ENCODE peak calls at places on chromosomes 4 and X, in four cellular contexts. I is esophagus squamous epithelium, J is mucosa of descending colon, O is Caco-2. S is an unnamed sample. For H3K4me1, the result is how much of the 10 kb centered on the place peaks cover.

GRCh38 chr4:136012250-136012649 is 1520.0 kb downstream of the PCDH18 start:
- DNase-seq in I (no peak), J (no peak), O (no peak), S (no peak)

GRCh38 chrX:109967151-109967550 is 35.8 kb upstream of the TMEM164 start:
- DNase-seq in I (no peak), J (no peak), O (no peak), S (no peak)

GRCh38 chrX:16552546-16552945 is 97.4 kb upstream of the S100G start:
- DNase-seq in I (no peak), J (no peak), O (no peak), S (no peak)

GRCh38 chr4:147822128-147822527 is 90.2 kb downstream of the ARHGAP10 start:
- DNase-seq in I (no peak), J (no peak), O (no peak), S (peak)

GRCh38 chrX:17608898-17609297 is 128.4 kb upstream of the SCML1 start:
- DNase-seq in I (no peak), J (no peak), O (no peak), S (no peak)

GRCh38 chrX:123336666-123337065 is 152.6 kb downstream of the GRIA3 start:
- DNase-seq in I (no peak), J (no peak), O (no peak), S (no peak)

GRCh38 chr4:106473515-106473914 is 104.9 kb upstream of the GIMD1 start:
- DNase-seq in I (no peak), J (no peak), O (no peak), S (no peak)

GRCh38 chr4:101987623-101988243 is 197.2 kb downstream of the BANK1 start:
- DNase-seq in I (no peak), J (no peak), O (no peak), S (no peak)

GRCh38 chrX:44974462-44974861 is 101.5 kb downstream of the KDM6A start:
- DNase-seq in I (no peak), J (no peak), O (no peak), S (no peak)

GRCh38 chr4:156981262-156981661 is 9.7 kb upstream of the PDGFC start:
- DNase-seq in I (no peak), J (no peak), O (no peak), S (no peak)

GRCh38 chr4:156977435-156978160 is 6.0 kb upstream of the PDGFC start:
- DNase-seq in I (no peak), J (no peak), O (no peak), S (no peak)

DNA sequence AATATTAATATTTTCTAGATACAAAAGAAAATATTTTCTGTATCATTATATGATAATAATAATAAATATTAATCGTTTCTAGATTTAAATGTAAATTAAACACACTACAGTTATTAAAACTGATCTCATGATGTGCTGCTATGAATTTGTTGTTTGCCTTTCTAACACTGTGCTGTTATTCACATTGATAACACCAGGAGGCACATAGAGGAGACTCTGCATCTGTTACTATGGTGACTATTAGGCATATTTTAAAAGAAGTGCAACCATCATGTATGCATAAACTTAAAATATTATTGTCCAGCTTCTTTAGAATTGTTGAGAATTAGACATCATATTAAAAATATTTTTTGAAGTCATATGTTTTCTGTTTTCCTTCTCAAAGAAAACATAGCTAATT is 11.8 kb upstream of the PDGFC start:
- DNase-seq in I (no peak), J (no peak), O (no peak), S (no peak)
- TF ChIP-seq CTCF in I (peak), J (no peak), O (peak), S (peak)

GRCh38 chr4:87006531-87007344 is 71.9 kb downstream of the AFF1 start:
- DNase-seq in I (peak), J (peak), O (peak), S (peak)
- H3K4me1 ChIP-seq in I (under half), J (under half), O (under half), S (under half)

GRCh38 chr4:132228676-132229075 is 920.4 kb upstream of the PCDH10 start:
- DNase-seq in I (no peak), J (no peak), O (no peak), S (no peak)

GRCh38 chr4:132230025-132230424 is 919.1 kb upstream of the PCDH10 start:
- DNase-seq in I (no peak), J (no peak), O (no peak), S (no peak)

DNA sequence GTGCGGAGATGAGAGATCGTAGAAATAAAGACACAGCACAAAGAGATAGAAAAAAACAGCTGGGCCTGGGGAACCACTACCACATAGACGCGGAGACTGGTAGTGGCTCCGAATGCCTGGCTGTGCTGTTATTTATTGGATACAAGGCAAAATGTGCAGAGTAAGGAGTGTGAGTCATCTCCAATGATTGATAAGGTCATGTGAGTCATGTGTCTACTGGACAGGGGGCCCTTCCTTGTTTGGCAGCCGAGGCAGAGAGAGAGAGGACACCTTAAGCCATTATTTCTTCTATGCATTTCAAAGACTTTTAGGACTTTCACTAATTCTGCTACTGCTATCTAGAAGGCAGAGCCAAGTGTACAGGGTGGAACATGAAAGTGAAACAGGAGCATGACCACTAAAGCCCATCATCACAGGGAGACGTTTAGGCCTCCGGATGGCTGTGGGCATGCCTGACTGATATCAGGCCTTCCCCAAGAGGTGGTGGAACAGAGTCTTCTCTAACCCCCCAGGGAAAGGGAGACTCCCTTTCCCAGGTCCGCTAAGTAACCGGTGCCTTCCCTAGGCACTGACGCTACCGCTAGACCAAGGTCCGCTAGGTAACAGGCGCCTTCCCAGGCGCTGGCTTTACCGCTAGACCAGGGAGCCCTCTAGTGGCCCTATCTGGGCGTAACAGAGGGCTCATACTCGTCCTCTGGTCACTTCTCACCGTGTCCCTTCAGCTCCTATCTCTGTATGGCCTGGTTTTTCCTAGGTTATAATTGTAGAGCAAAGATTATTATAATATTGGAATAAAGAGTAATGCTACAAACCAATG is 921.5 kb upstream of the PCDH10 start:
- DNase-seq in I (no peak), J (peak), O (peak), S (no peak)
- TF ChIP-seq CTCF in I (no peak), J (no peak), O (no peak), S (peak)

GRCh38 chr4:38004062-38004461 is 43.9 kb downstream of the PTTG2 start:
- DNase-seq in I (no peak), J (no peak), O (no peak), S (no peak)
- H3K4me1 ChIP-seq in I (under half), J (under half), O (under half), S (under half)

GRCh38 chr4:163107754-163108153 is 58.9 kb downstream of the NAF1 start:
- DNase-seq in I (no peak), J (no peak), O (peak), S (no peak)
- TF ChIP-seq CTCF in I (no peak), J (no peak), O (no peak), S (no peak)

GRCh38 chrX:72271812-72272211 is 5.2 kb downstream of the RPS4X start:
- DNase-seq in I (no peak), J (no peak), O (no peak), S (no peak)

GRCh38 chrX:72273718-72274117 is 3.3 kb downstream of the RPS4X start:
- DNase-seq in I (no peak), J (no peak), O (no peak), S (no peak)

GRCh38 chrX:72272868-72273267 is 4.2 kb downstream of the RPS4X start:
- DNase-seq in I (no peak), J (no peak), O (no peak), S (no peak)

GRCh38 chrX:72276478-72276953 is 532 bp downstream of the RPS4X start:
- DNase-seq in I (no peak), J (no peak), O (no peak), S (no peak)

GRCh38 chrX:72274526-72274925 is 2.5 kb downstream of the RPS4X start:
- DNase-seq in I (no peak), J (no peak), O (no peak), S (no peak)
- H3K4me1 ChIP-seq in I (under half), J (under half), O (under half), S (under half)

GRCh38 chrX:71622347-71623104 is 4.2 kb upstream of the CXCR3 start:
- DNase-seq in I (no peak), J (peak), O (peak), S (no peak)
- TF ChIP-seq CTCF in I (peak), J (no peak), O (no peak), S (peak)

S was measured in ascending aorta.